ENCODE peak calls at places on chromosomes 6 and 20, in four cellular contexts. K is HepG2; Z is HFFc6; H is stimulated activated CD4-positive, alpha-beta T cell treated with anti-CD3 and anti-CD28 coated beads, Interleukin-2, amount 100 ng/mL, for 4 hours. C is an unnamed sample.

GRCh38 chr6:33816911-33817310 is 13.1 kb upstream of the MLN start:
- DNase-seq in K (no peak), Z (no peak), H (no peak), C (no peak)

GRCh38 chr20:57071283-57071701 is 195.1 kb downstream of the BMP7 start:
- DNase-seq in K (no peak), Z (no peak), H (no peak), C (peak)

GRCh38 chr6:55918639-55919038 is 43.2 kb upstream of the BMP5 start:
- DNase-seq in K (no peak), Z (peak), H (no peak), C (no peak)

GRCh38 chr6:31877125-31877650 is 1.6 kb downstream of the SLC44A4 start:
- DNase-seq in K (no peak), Z (no peak), H (no peak), C (no peak)

GRCh38 chr6:138230759-138231398 is 12.6 kb upstream of the PBOV1 start:
- DNase-seq in K (no peak), Z (no peak), H (no peak), C (no peak)

GRCh38 chr6:13278184-13278583 is 50.2 kb downstream of the TBC1D7 start:
- DNase-seq in K (no peak), Z (no peak), H (no peak), C (no peak)

GRCh38 chr6:139964737-139965136 is 590.3 kb upstream of the CITED2 start:
- DNase-seq in K (no peak), Z (no peak), H (no peak), C (no peak)

GRCh38 chr20:59191036-59191755 is 27.6 kb downstream of the ZNF831 start:
- DNase-seq in K (no peak), Z (no peak), H (no peak), C (no peak)

GRCh38 chr20:9214676-9215075 is 145.8 kb downstream of the PLCB4 start:
- DNase-seq in K (no peak), Z (peak), H (no peak), C (peak)

GRCh38 chr6:126721581-126722145 is 381.7 kb downstream of the CENPW start:
- DNase-seq in K (no peak), Z (peak), H (no peak), C (peak)

GRCh38 chr20:41078329-41078728 is 49.7 kb downstream of the TOP1 start:
- DNase-seq in K (peak), Z (peak), H (no peak), C (peak)

GRCh38 chr6:33217246-33217645 is 8.9 kb downstream of the RING1 start:
- DNase-seq in K (no peak), Z (no peak), H (no peak), C (no peak)

C was measured in trophoblast cell.